ENCODE peak calls at places on chromosomes 11 and 22, in eight cellular contexts. One of them, this sample, is unnamed.

GRCh38 chr22:19707347-19708322 is 6.7 kb upstream of the SEPTIN5 start:
- DNase-seq in H4: no peak
- DNase-seq in NCI-H1092 treated with DMSO at 0.1 percent for 48 hours: no peak
- DNase-seq in fibroblast of lung: no peak
- DNase-seq in neural progenitor cell: no peak
- DNase-seq in body of pancreas: no peak
- DNase-seq in hippocampal formation: no peak
- DNase-seq in stimulated activated CD4-positive, alpha-beta T cell treated with anti-CD3 and anti-CD28 coated beads, Interleukin-12 subunit alpha, Interleukin-12 subunit beta, amount 100 ng/mL, for 24 hours: no peak
- DNase-seq in this sample: no peak

GRCh38 chr11:2698386-2699184 is 1.2 kb downstream of the KCNQ1OT1 start:
- DNase-seq in H4: no peak
- DNase-seq in NCI-H1092 treated with DMSO at 0.1 percent for 48 hours: no peak
- DNase-seq in fibroblast of lung: no peak
- DNase-seq in neural progenitor cell: no peak
- DNase-seq in body of pancreas: no peak
- DNase-seq in hippocampal formation: no peak
- DNase-seq in stimulated activated CD4-positive, alpha-beta T cell treated with anti-CD3 and anti-CD28 coated beads, Interleukin-12 subunit alpha, Interleukin-12 subunit beta, amount 100 ng/mL, for 24 hours: no peak
- DNase-seq in this sample: no peak

GRCh38 chr11:75523189-75523588 is 2.6 kb downstream of the GDPD5 start:
- DNase-seq in H4: no peak
- DNase-seq in NCI-H1092 treated with DMSO at 0.1 percent for 48 hours: no peak
- DNase-seq in fibroblast of lung: no peak
- DNase-seq in neural progenitor cell: no peak
- DNase-seq in body of pancreas: peak
- DNase-seq in hippocampal formation: no peak
- DNase-seq in stimulated activated CD4-positive, alpha-beta T cell treated with anti-CD3 and anti-CD28 coated beads, Interleukin-12 subunit alpha, Interleukin-12 subunit beta, amount 100 ng/mL, for 24 hours: no peak
- DNase-seq in this sample: no peak

GRCh38 chr11:70326365-70326803 is 55.9 kb downstream of the PPFIA1 start:
- DNase-seq in H4: no peak
- DNase-seq in NCI-H1092 treated with DMSO at 0.1 percent for 48 hours: no peak
- DNase-seq in fibroblast of lung: peak
- DNase-seq in neural progenitor cell: no peak
- DNase-seq in body of pancreas: no peak
- DNase-seq in hippocampal formation: no peak
- DNase-seq in stimulated activated CD4-positive, alpha-beta T cell treated with anti-CD3 and anti-CD28 coated beads, Interleukin-12 subunit alpha, Interleukin-12 subunit beta, amount 100 ng/mL, for 24 hours: no peak
- DNase-seq in this sample: no peak

GRCh38 chr22:45673482-45674175 is 2.0 kb downstream of the ATXN10 start:
- DNase-seq in H4: no peak
- DNase-seq in NCI-H1092 treated with DMSO at 0.1 percent for 48 hours: no peak
- DNase-seq in fibroblast of lung: no peak
- DNase-seq in neural progenitor cell: no peak
- DNase-seq in body of pancreas: no peak
- DNase-seq in hippocampal formation: no peak
- DNase-seq in stimulated activated CD4-positive, alpha-beta T cell treated with anti-CD3 and anti-CD28 coated beads, Interleukin-12 subunit alpha, Interleukin-12 subunit beta, amount 100 ng/mL, for 24 hours: no peak
- DNase-seq in this sample: no peak

GRCh38 chr22:45007946-45008852 is 1.6 kb downstream of the PHF21B start:
- DNase-seq in H4: no peak
- DNase-seq in NCI-H1092 treated with DMSO at 0.1 percent for 48 hours: no peak
- DNase-seq in fibroblast of lung: peak
- DNase-seq in neural progenitor cell: peak
- DNase-seq in body of pancreas: no peak
- DNase-seq in hippocampal formation: no peak
- DNase-seq in stimulated activated CD4-positive, alpha-beta T cell treated with anti-CD3 and anti-CD28 coated beads, Interleukin-12 subunit alpha, Interleukin-12 subunit beta, amount 100 ng/mL, for 24 hours: no peak
- DNase-seq in this sample: no peak

GRCh38 chr11:103892603-103893002 is 143.8 kb upstream of the DDI1 start:
- DNase-seq in H4: peak
- DNase-seq in NCI-H1092 treated with DMSO at 0.1 percent for 48 hours: no peak
- DNase-seq in fibroblast of lung: peak
- DNase-seq in neural progenitor cell: no peak
- DNase-seq in body of pancreas: no peak
- DNase-seq in hippocampal formation: no peak
- DNase-seq in stimulated activated CD4-positive, alpha-beta T cell treated with anti-CD3 and anti-CD28 coated beads, Interleukin-12 subunit alpha, Interleukin-12 subunit beta, amount 100 ng/mL, for 24 hours: no peak
- DNase-seq in this sample: no peak

GRCh38 chr11:121964591-121964990 is 151.4 kb downstream of the BLID start:
- DNase-seq in H4: peak
- DNase-seq in NCI-H1092 treated with DMSO at 0.1 percent for 48 hours: no peak
- DNase-seq in fibroblast of lung: peak
- DNase-seq in neural progenitor cell: no peak
- DNase-seq in body of pancreas: no peak
- DNase-seq in hippocampal formation: no peak
- DNase-seq in stimulated activated CD4-positive, alpha-beta T cell treated with anti-CD3 and anti-CD28 coated beads, Interleukin-12 subunit alpha, Interleukin-12 subunit beta, amount 100 ng/mL, for 24 hours: no peak
- DNase-seq in this sample: no peak

GRCh38 chr11:75241036-75241905 is 697 bp downstream of the TPBGL start:
- DNase-seq in H4: no peak
- DNase-seq in NCI-H1092 treated with DMSO at 0.1 percent for 48 hours: peak
- DNase-seq in fibroblast of lung: peak
- DNase-seq in neural progenitor cell: peak
- DNase-seq in body of pancreas: peak
- DNase-seq in hippocampal formation: peak
- DNase-seq in stimulated activated CD4-positive, alpha-beta T cell treated with anti-CD3 and anti-CD28 coated beads, Interleukin-12 subunit alpha, Interleukin-12 subunit beta, amount 100 ng/mL, for 24 hours: peak
- DNase-seq in this sample: peak

GRCh38 chr11:106627694-106628093 is 390.6 kb downstream of the GUCY1A2 start:
- DNase-seq in H4: no peak
- DNase-seq in NCI-H1092 treated with DMSO at 0.1 percent for 48 hours: no peak
- DNase-seq in fibroblast of lung: no peak
- DNase-seq in neural progenitor cell: no peak
- DNase-seq in body of pancreas: no peak
- DNase-seq in hippocampal formation: no peak
- DNase-seq in stimulated activated CD4-positive, alpha-beta T cell treated with anti-CD3 and anti-CD28 coated beads, Interleukin-12 subunit alpha, Interleukin-12 subunit beta, amount 100 ng/mL, for 24 hours: no peak
- DNase-seq in this sample: no peak

GRCh38 chr11:63838150-63838681 is 694 bp upstream of the MARK2 start:
- DNase-seq in H4: no peak
- DNase-seq in NCI-H1092 treated with DMSO at 0.1 percent for 48 hours: no peak
- DNase-seq in fibroblast of lung: no peak
- DNase-seq in neural progenitor cell: no peak
- DNase-seq in body of pancreas: no peak
- DNase-seq in hippocampal formation: no peak
- DNase-seq in stimulated activated CD4-positive, alpha-beta T cell treated with anti-CD3 and anti-CD28 coated beads, Interleukin-12 subunit alpha, Interleukin-12 subunit beta, amount 100 ng/mL, for 24 hours: no peak
- DNase-seq in this sample: no peak

GRCh38 chr22:43465291-43466015 is 53.6 kb downstream of the MPPED1 start:
- DNase-seq in H4: no peak
- DNase-seq in NCI-H1092 treated with DMSO at 0.1 percent for 48 hours: no peak
- DNase-seq in fibroblast of lung: no peak
- DNase-seq in neural progenitor cell: no peak
- DNase-seq in body of pancreas: no peak
- DNase-seq in hippocampal formation: no peak
- DNase-seq in stimulated activated CD4-positive, alpha-beta T cell treated with anti-CD3 and anti-CD28 coated beads, Interleukin-12 subunit alpha, Interleukin-12 subunit beta, amount 100 ng/mL, for 24 hours: no peak
- DNase-seq in this sample: no peak

GRCh38 chr22:45227645-45228400 is 12.9 kb downstream of the KIAA0930 start:
- DNase-seq in H4: no peak
- DNase-seq in NCI-H1092 treated with DMSO at 0.1 percent for 48 hours: no peak
- DNase-seq in fibroblast of lung: no peak
- DNase-seq in neural progenitor cell: peak
- DNase-seq in body of pancreas: no peak
- DNase-seq in hippocampal formation: peak
- DNase-seq in stimulated activated CD4-positive, alpha-beta T cell treated with anti-CD3 and anti-CD28 coated beads, Interleukin-12 subunit alpha, Interleukin-12 subunit beta, amount 100 ng/mL, for 24 hours: no peak
- DNase-seq in this sample: no peak

GRCh38 chr11:17171342-17171741 is 36.4 kb downstream of the PIK3C2A start:
- DNase-seq in H4: no peak
- DNase-seq in NCI-H1092 treated with DMSO at 0.1 percent for 48 hours: no peak
- DNase-seq in fibroblast of lung: peak
- DNase-seq in neural progenitor cell: no peak
- DNase-seq in body of pancreas: no peak
- DNase-seq in hippocampal formation: no peak
- DNase-seq in stimulated activated CD4-positive, alpha-beta T cell treated with anti-CD3 and anti-CD28 coated beads, Interleukin-12 subunit alpha, Interleukin-12 subunit beta, amount 100 ng/mL, for 24 hours: no peak
- DNase-seq in this sample: no peak

GRCh38 chr11:1873048-1873812 is 18.5 kb downstream of the PRR33 start:
- DNase-seq in H4: no peak
- DNase-seq in NCI-H1092 treated with DMSO at 0.1 percent for 48 hours: no peak
- DNase-seq in fibroblast of lung: peak
- DNase-seq in neural progenitor cell: peak
- DNase-seq in body of pancreas: no peak
- DNase-seq in hippocampal formation: no peak
- DNase-seq in stimulated activated CD4-positive, alpha-beta T cell treated with anti-CD3 and anti-CD28 coated beads, Interleukin-12 subunit alpha, Interleukin-12 subunit beta, amount 100 ng/mL, for 24 hours: no peak
- DNase-seq in this sample: no peak

GRCh38 chr11:43579919-43580276 is 100.6 kb upstream of the HSD17B12 start:
- DNase-seq in H4: no peak
- DNase-seq in NCI-H1092 treated with DMSO at 0.1 percent for 48 hours: no peak
- DNase-seq in fibroblast of lung: no peak
- DNase-seq in neural progenitor cell: peak
- DNase-seq in body of pancreas: no peak
- DNase-seq in hippocampal formation: no peak
- DNase-seq in stimulated activated CD4-positive, alpha-beta T cell treated with anti-CD3 and anti-CD28 coated beads, Interleukin-12 subunit alpha, Interleukin-12 subunit beta, amount 100 ng/mL, for 24 hours: no peak
- DNase-seq in this sample: no peak

GRCh38 chr11:88508558-88508807 is 170.9 kb upstream of the CTSC start:
- DNase-seq in H4: no peak
- DNase-seq in NCI-H1092 treated with DMSO at 0.1 percent for 48 hours: no peak
- DNase-seq in fibroblast of lung: no peak
- DNase-seq in neural progenitor cell: no peak
- DNase-seq in body of pancreas: no peak
- DNase-seq in hippocampal formation: no peak
- DNase-seq in stimulated activated CD4-positive, alpha-beta T cell treated with anti-CD3 and anti-CD28 coated beads, Interleukin-12 subunit alpha, Interleukin-12 subunit beta, amount 100 ng/mL, for 24 hours: no peak
- DNase-seq in this sample: no peak

GRCh38 chr22:24926849-24927579 is 19.5 kb downstream of the LHFPL7 start:
- DNase-seq in H4: no peak
- DNase-seq in NCI-H1092 treated with DMSO at 0.1 percent for 48 hours: no peak
- DNase-seq in fibroblast of lung: peak
- DNase-seq in neural progenitor cell: no peak
- DNase-seq in body of pancreas: no peak
- DNase-seq in hippocampal formation: no peak
- DNase-seq in stimulated activated CD4-positive, alpha-beta T cell treated with anti-CD3 and anti-CD28 coated beads, Interleukin-12 subunit alpha, Interleukin-12 subunit beta, amount 100 ng/mL, for 24 hours: no peak
- DNase-seq in this sample: no peak

GRCh38 chr11:1384206-1384965 is 5.3 kb upstream of the BRSK2 start:
- DNase-seq in H4: no peak
- DNase-seq in NCI-H1092 treated with DMSO at 0.1 percent for 48 hours: no peak
- DNase-seq in fibroblast of lung: no peak
- DNase-seq in neural progenitor cell: no peak
- DNase-seq in body of pancreas: no peak
- DNase-seq in hippocampal formation: no peak
- DNase-seq in stimulated activated CD4-positive, alpha-beta T cell treated with anti-CD3 and anti-CD28 coated beads, Interleukin-12 subunit alpha, Interleukin-12 subunit beta, amount 100 ng/mL, for 24 hours: no peak
- DNase-seq in this sample: no peak

GRCh38 chr11:132686827-132687370 is 845.4 kb downstream of the OPCML start:
- DNase-seq in H4: no peak
- DNase-seq in NCI-H1092 treated with DMSO at 0.1 percent for 48 hours: no peak
- DNase-seq in fibroblast of lung: no peak
- DNase-seq in neural progenitor cell: no peak
- DNase-seq in body of pancreas: no peak
- DNase-seq in hippocampal formation: no peak
- DNase-seq in stimulated activated CD4-positive, alpha-beta T cell treated with anti-CD3 and anti-CD28 coated beads, Interleukin-12 subunit alpha, Interleukin-12 subunit beta, amount 100 ng/mL, for 24 hours: no peak
- DNase-seq in this sample: no peak

GRCh38 chr11:35682230-35683195 is 19.9 kb downstream of the TRIM44 start:
- DNase-seq in H4: no peak
- DNase-seq in NCI-H1092 treated with DMSO at 0.1 percent for 48 hours: peak
- DNase-seq in fibroblast of lung: peak
- DNase-seq in neural progenitor cell: peak
- DNase-seq in body of pancreas: no peak
- DNase-seq in hippocampal formation: no peak
- DNase-seq in stimulated activated CD4-positive, alpha-beta T cell treated with anti-CD3 and anti-CD28 coated beads, Interleukin-12 subunit alpha, Interleukin-12 subunit beta, amount 100 ng/mL, for 24 hours: no peak
- DNase-seq in this sample: peak

GRCh38 chr22:28000361-28000760 is 81.3 kb upstream of the PITPNB start:
- DNase-seq in H4: no peak
- DNase-seq in NCI-H1092 treated with DMSO at 0.1 percent for 48 hours: no peak
- DNase-seq in fibroblast of lung: no peak
- DNase-seq in neural progenitor cell: no peak
- DNase-seq in body of pancreas: no peak
- DNase-seq in hippocampal formation: no peak
- DNase-seq in stimulated activated CD4-positive, alpha-beta T cell treated with anti-CD3 and anti-CD28 coated beads, Interleukin-12 subunit alpha, Interleukin-12 subunit beta, amount 100 ng/mL, for 24 hours: no peak
- DNase-seq in this sample: no peak

This sample was measured in NCI-H345.